ENCODE peak calls at places on chromosome 22, in six cellular contexts. A is K562, Q is sigmoid colon, U is stomach, B is H1, W is transverse colon. R is an unnamed sample. For H3K36me3, the result is how much of the 10 kb centered on the place peaks cover.

GRCh38 chr22:49392841-49393510 is 434.7 kb downstream of the BRD1 start:
- DNase-seq in U (no peak), W (no peak), A (no peak), Q (peak), B (no peak), R (peak)

GRCh38 chr22:32810241-32811133 is 9.0 kb downstream of the TIMP3 start:
- DNase-seq in B (no peak), W (no peak), U (no peak), A (no peak), Q (peak), R (no peak)

GRCh38 chr22:36940676-36941075 is 27.2 kb downstream of the CSF2RB start:
- DNase-seq in B (no peak), Q (no peak), A (no peak), U (no peak), W (peak), R (no peak)

GRCh38 chr22:25159028-25159427 is 40.6 kb upstream of the CRYBB3 start:
- DNase-seq in U (no peak), Q (no peak), W (no peak), A (no peak), B (no peak), R (no peak)

GRCh38 chr22:25051073-25051472 is 98.6 kb downstream of the KIAA1671 start:
- DNase-seq in W (no peak), B (peak), A (peak), Q (no peak), U (no peak), R (no peak)

GRCh38 chr22:49972163-49973017 is 11.8 kb downstream of the PIM3 start:
- DNase-seq in U (peak), W (no peak), Q (peak), B (peak), A (peak), R (peak)

GRCh38 chr22:31179345-31179744 is 19.4 kb downstream of the RNF185 start:
- DNase-seq in A (no peak), Q (no peak), W (peak), U (no peak), B (no peak), R (peak)

GRCh38 chr22:27195104-27195503 is 537.7 kb downstream of the MIAT start:
- DNase-seq in Q (peak), B (no peak), A (no peak), W (peak), U (no peak), R (no peak)

GRCh38 chr22:35649026-35649553 is 844 bp downstream of the APOL6 start:
- DNase-seq in Q (no peak), U (no peak), W (no peak), A (no peak), B (no peak), R (no peak)

GRCh38 chr22:31106651-31107205 is 640 bp downstream of the SELENOM start:
- DNase-seq in W (no peak), B (no peak), U (no peak), Q (peak), A (no peak), R (no peak)

GRCh38 chr22:47419239-47419638 is 656.8 kb downstream of the TBC1D22A start:
- DNase-seq in Q (no peak), U (no peak), A (no peak), B (no peak), W (no peak), R (no peak)

GRCh38 chr22:47174096-47174495 is 411.6 kb downstream of the TBC1D22A start:
- DNase-seq in U (no peak), B (no peak), A (no peak), Q (peak), W (no peak), R (peak)

GRCh38 chr22:24953294-24954113 is 988 bp downstream of the KIAA1671 start:
- DNase-seq in W (peak), A (no peak), Q (peak), B (peak), U (peak), R (no peak)

GRCh38 chr22:42437488-42438292 is 5.5 kb upstream of the NFAM1 start:
- DNase-seq in A (peak), B (peak), U (peak), W (peak), Q (peak), R (peak)

GRCh38 chr22:43153916-43154315 is 2.6 kb downstream of the TSPO start:
- DNase-seq in B (no peak), U (no peak), A (no peak), Q (no peak), W (no peak), R (no peak)

GRCh38 chr22:31935961-31936635 is 8.2 kb upstream of the YWHAH start:
- DNase-seq in A (no peak), W (no peak), U (no peak), Q (no peak), B (no peak), R (no peak)

GRCh38 chr22:43228330-43228729 is 41.4 kb upstream of the TTLL12 start:
- DNase-seq in U (peak), Q (no peak), B (peak), A (peak), W (peak), R (no peak)

GRCh38 chr22:50714150-50714549 is 23.9 kb upstream of the ACR start:
- DNase-seq in U (no peak), W (no peak), Q (no peak), A (no peak), B (no peak), R (no peak)

GRCh38 chr22:33841281-33842005 is 78.8 kb downstream of the LARGE1 start:
- DNase-seq in W (no peak), B (no peak), A (no peak), U (no peak), Q (no peak), R (no peak)

GRCh38 chr22:47166446-47167016 is 404.1 kb downstream of the TBC1D22A start:
- DNase-seq in Q (peak), B (peak), U (no peak), A (no peak), W (no peak), R (peak)

GRCh38 chr22:27874756-27875155 is 44.3 kb downstream of the PITPNB start:
- DNase-seq in Q (no peak), B (no peak), W (no peak), A (no peak), U (no peak), R (no peak)

GRCh38 chr22:35327690-35328471 is 28.2 kb downstream of the TOM1 start:
- DNase-seq in W (no peak), Q (peak), A (no peak), U (no peak), B (no peak), R (no peak)

GRCh38 chr22:47449508-47450270 is 687.2 kb downstream of the TBC1D22A start:
- DNase-seq in W (no peak), Q (no peak), U (no peak), B (no peak), A (no peak), R (no peak)

GRCh38 chr22:40636380-40637180 is at the start of gene MRTFA:
- DNase-seq in Q (peak), U (peak), A (peak), B (peak), W (peak), R (peak)
- TF ChIP-seq EP300 in Q (no peak), U (no peak), A (peak), B (no peak), W (no peak), R (no peak)

GRCh38 chr22:19987394-19988306 is 29.0 kb downstream of the ARVCF start:
- DNase-seq in W (peak), B (no peak), A (no peak), U (no peak), Q (no peak), R (no peak)
- H3K27ac ChIP-seq in W (peak), B (peak), A (peak), U (no peak), Q (peak), R (no peak)

DNA sequence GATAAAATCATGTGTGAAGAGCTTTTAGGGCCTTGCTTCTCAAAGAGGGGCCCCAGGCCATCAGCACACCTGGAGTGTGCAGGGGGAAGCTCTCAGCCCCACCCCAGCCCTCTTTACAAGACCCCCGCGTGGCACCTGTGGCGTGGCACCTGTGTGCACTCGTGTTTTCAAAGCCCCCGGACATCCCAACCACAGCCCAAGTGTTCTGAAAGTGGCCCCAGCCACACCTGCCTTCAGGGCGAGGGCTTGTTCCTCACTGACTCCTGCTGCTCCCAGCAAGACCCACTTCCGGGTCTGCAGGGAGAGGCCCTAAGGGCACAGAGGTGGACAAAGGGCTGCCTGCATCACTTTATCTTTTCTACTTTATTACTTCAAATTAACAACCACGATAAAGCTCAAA is 17.5 kb upstream of the TMEM184B start:
- DNase-seq in A (no peak), U (no peak), W (peak), Q (no peak), B (no peak), R (no peak)
- H3K36me3 ChIP-seq in A (under half), U (half or more), W (under half), Q (under half), B (under half), R (half or more)

DNA sequence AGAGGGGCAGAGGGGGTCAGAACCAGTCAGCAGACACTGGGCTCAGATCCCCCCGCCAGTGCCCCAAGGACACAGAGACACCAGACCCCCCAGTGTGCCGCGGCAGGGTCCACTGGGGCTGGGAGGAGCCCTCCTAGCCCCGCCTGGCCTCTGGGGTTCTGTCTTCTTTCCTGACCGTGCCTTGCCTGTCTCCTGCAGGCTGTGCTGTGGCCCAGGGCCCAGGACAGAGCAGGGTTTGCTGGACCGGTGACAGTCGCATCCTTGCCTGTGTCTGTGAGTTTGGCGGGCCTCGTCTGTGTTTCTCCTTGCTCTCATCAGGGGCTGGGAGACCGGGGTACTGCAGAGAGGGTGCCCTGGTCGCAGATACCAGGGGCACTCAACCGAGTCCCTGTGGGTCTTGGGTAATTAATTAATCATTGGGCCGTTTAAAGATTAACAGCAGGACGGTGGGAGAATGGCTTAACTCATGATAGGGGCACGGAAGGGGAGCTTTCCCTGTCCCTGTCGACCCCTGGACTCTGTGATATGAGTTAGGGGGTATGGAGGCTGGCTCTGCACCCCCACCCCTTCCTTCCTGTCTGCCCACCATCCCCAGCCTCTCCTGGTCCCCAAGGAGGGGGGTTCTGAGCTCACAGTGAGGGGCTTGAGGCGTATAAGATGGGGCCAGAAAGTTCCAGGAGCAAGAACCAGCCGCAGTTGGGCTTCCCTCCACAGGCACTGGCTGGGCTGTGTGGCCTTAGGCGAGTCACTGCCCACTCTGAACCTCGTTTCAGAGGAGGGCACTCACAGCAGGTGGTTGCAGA is 29.8 kb downstream of the RPL3 start:
- DNase-seq in B (no peak), A (no peak), Q (no peak), U (no peak), W (no peak), R (no peak)
- TF ChIP-seq EP300 in B (no peak), A (no peak), Q (no peak), U (no peak), W (no peak), R (no peak)